ENCODE peak calls at places on chromosomes 16 and 17, in five cellular contexts. H is NCI-H187, O is tibial nerve, D is mammary epithelial cell, F is H7. S is an unnamed sample.

GRCh38 chr17:20010886-20011402 is 1.8 kb downstream of the SPECC1 start:
- DNase-seq in H (no peak), O (no peak), D (no peak), F (no peak), S (no peak)

GRCh38 chr17:13418891-13419290 is 182.8 kb downstream of the HS3ST3A1 start:
- DNase-seq in H (no peak), O (no peak), D (peak), F (no peak), S (peak)

GRCh38 chr16:87366288-87366687 is 17.3 kb downstream of the FBXO31 start:
- DNase-seq in H (no peak), O (no peak), D (no peak), F (no peak), S (no peak)

GRCh38 chr16:63365665-63366064 is 1329.4 kb upstream of the CDH8 start:
- DNase-seq in H (no peak), O (no peak), D (no peak), F (no peak), S (no peak)

GRCh38 chr17:27466748-27467375 is 10.6 kb downstream of the KSR1 start:
- DNase-seq in H (no peak), O (no peak), D (no peak), F (no peak), S (no peak)

GRCh38 chr16:78745491-78746019 is 646.1 kb downstream of the WWOX start:
- DNase-seq in H (no peak), O (no peak), D (no peak), F (no peak), S (no peak)

GRCh38 chr16:81448154-81449131 is 3.8 kb downstream of the CMIP start:
- DNase-seq in H (no peak), O (no peak), D (peak), F (no peak), S (peak)

GRCh38 chr17:50649042-50649908 is 14.6 kb downstream of the ABCC3 start:
- DNase-seq in H (no peak), O (no peak), D (no peak), F (no peak), S (peak)

GRCh38 chr16:87924041-87924851 is 12.1 kb downstream of the CA5A start:
- DNase-seq in H (peak), O (no peak), D (peak), F (peak), S (no peak)

GRCh38 chr17:37701424-37702020 is 43.3 kb downstream of the HNF1B start:
- DNase-seq in H (no peak), O (peak), D (no peak), F (peak), S (peak)

GRCh38 chr16:4734730-4735575 is 616 bp downstream of the DNAAF8 start:
- DNase-seq in H (peak), O (peak), D (peak), F (peak), S (peak)

GRCh38 chr17:41620583-41621434 is 3.6 kb downstream of the KRT17 start:
- DNase-seq in H (no peak), O (no peak), D (peak), F (peak), S (no peak)

GRCh38 chr17:17041571-17042380 is 481 bp upstream of the MPRIP start:
- DNase-seq in H (peak), O (peak), D (peak), F (peak), S (peak)

GRCh38 chr16:14004719-14005315 is 66.3 kb upstream of the MRTFB start:
- DNase-seq in H (no peak), O (no peak), D (no peak), F (no peak), S (no peak)

GRCh38 chr17:61303334-61304096 is 96.1 kb upstream of the TBX2 start:
- DNase-seq in H (no peak), O (no peak), D (no peak), F (no peak), S (no peak)